ENCODE peak calls at places on chromosomes 12 and 14, in ten cellular contexts. O is activated CD4-positive, alpha-beta T cell treated with anti-CD3 and anti-CD28 coated beads, Interleukin-2, amount 50 U/mL, for 4 hours; X is activated CD4-positive, CD25-positive, alpha-beta regulatory T cell treated with anti-CD3 and anti-CD28 coated beads, Interleukin-2, amount 50 U/mL, for 16 hours; U is left ventricle myocardium superior; V is tibial nerve; K is retina; H is PC-9; E is fibroblast of pulmonary artery; T is myocyte; B is activated T-helper 9 cell treated with anti-CD3 and anti-CD28 coated beads, Interleukin-2, amount 50 U/mL, for 16 hours. G is an unnamed sample.

GRCh38 chr12:104426926-104427546 is 29.7 kb upstream of the CHST11 start:
- DNase-seq in U (no peak), K (no peak), H (peak), O (no peak), T (peak), X (no peak), E (peak), V (no peak), B (no peak), G (no peak)

GRCh38 chr14:74502236-74503019 is 8.9 kb downstream of the ISCA2 start:
- DNase-seq in U (no peak), K (no peak), T (peak), O (no peak), V (peak), X (no peak), B (no peak), E (peak), H (peak), G (peak)

GRCh38 chr12:109291531-109292341 is 17.3 kb downstream of the FOXN4 start:
- DNase-seq in K (peak), U (peak), T (peak), X (no peak), O (no peak), B (no peak), H (peak), V (no peak), E (peak), G (no peak)

GRCh38 chr12:66131067-66131688 is 628 bp upstream of the LLPH start:
- DNase-seq in X (no peak), B (no peak), T (no peak), O (no peak), U (no peak), H (no peak), K (no peak), V (no peak), E (no peak), G (no peak)

GRCh38 chr14:61992139-61992538 is 229.9 kb downstream of the SNAPC1 start:
- DNase-seq in K (peak), H (no peak), U (no peak), X (no peak), B (no peak), T (no peak), E (no peak), O (no peak), V (no peak), G (no peak)

GRCh38 chr12:95820096-95820703 is 29.6 kb upstream of the NTN4 start:
- DNase-seq in O (no peak), K (peak), B (no peak), E (peak), T (peak), U (no peak), X (no peak), V (peak), H (no peak), G (peak)

GRCh38 chr12:2332266-2332665 is 279.5 kb downstream of the CACNA1C start:
- DNase-seq in E (peak), U (no peak), H (no peak), V (no peak), B (no peak), K (no peak), X (no peak), T (no peak), O (no peak), G (no peak)

GRCh38 chr14:26598081-26598671 is 343 bp upstream of the NOVA1 start:
- DNase-seq in B (no peak), T (peak), V (peak), E (peak), U (peak), X (no peak), K (peak), H (peak), O (peak), G (no peak)

GRCh38 chr14:90559811-90560492 is 163.1 kb downstream of the CALM1 start:
- DNase-seq in H (no peak), V (no peak), O (no peak), X (no peak), T (no peak), U (no peak), E (no peak), B (no peak), K (no peak), G (no peak)

GRCh38 chr12:79426121-79426520 is 264.6 kb downstream of the PAWR start:
- DNase-seq in E (no peak), T (no peak), X (no peak), V (no peak), H (no peak), O (no peak), K (no peak), B (no peak), U (no peak), G (no peak)

GRCh38 chr14:44886860-44887595 is 74.7 kb downstream of the KLHL28 start:
- DNase-seq in T (no peak), K (no peak), U (no peak), X (no peak), B (no peak), O (no peak), V (no peak), H (no peak), E (no peak), G (no peak)

GRCh38 chr12:55722948-55723347 is 2.8 kb downstream of the RDH5 start:
- DNase-seq in E (no peak), V (no peak), H (no peak), U (no peak), K (no peak), B (no peak), O (no peak), X (no peak), T (peak), G (no peak)

GRCh38 chr14:73775339-73776193 is 61.4 kb upstream of the PNMA1 start:
- DNase-seq in V (no peak), K (no peak), X (no peak), B (no peak), T (no peak), O (no peak), E (no peak), U (no peak), H (no peak), G (no peak)

GRCh38 chr12:28555729-28556128 is 365.5 kb downstream of the CCDC91 start:
- DNase-seq in O (no peak), H (no peak), B (no peak), V (no peak), T (no peak), X (no peak), U (no peak), E (no peak), K (no peak), G (no peak)

GRCh38 chr14:54440870-54441868 is at the start of gene CNIH1:
- DNase-seq in B (peak), U (peak), K (peak), X (peak), T (peak), E (peak), H (peak), V (peak), O (peak), G (peak)

GRCh38 chr12:124764451-124764850 is 99.2 kb downstream of the SCARB1 start:
- DNase-seq in V (peak), X (no peak), O (peak), T (peak), B (no peak), H (no peak), K (no peak), U (peak), E (peak), G (peak)

GRCh38 chr14:101704140-101704539 is 57.4 kb upstream of the PPP2R5C start:
- DNase-seq in E (no peak), T (no peak), X (no peak), H (no peak), B (no peak), O (no peak), U (no peak), K (no peak), V (no peak), G (peak)

G was measured in NAMALWA.